ENCODE peak calls at places on chromosomes 1 and 21, in eight cellular contexts. H is PC-3, F is neural progenitor cell, M is GM23338, D is OCI-LY7, L is hepatocyte, S is SK-N-SH, G is HCT116. A is an unnamed sample.

GRCh38 chr1:229102741-229103480 is 168.0 kb upstream of the RAB4A start:
- DNase-seq in H (no peak), F (peak), M (peak), D (no peak), L (no peak), S (no peak), G (no peak), A (no peak)

GRCh38 chr1:30450818-30451233 is 272.6 kb downstream of the MATN1 start:
- DNase-seq in H (no peak), F (no peak), M (no peak), D (no peak), L (no peak), S (peak), G (no peak), A (no peak)

GRCh38 chr1:25918615-25919014 is 12.4 kb upstream of the STMN1 start:
- DNase-seq in H (no peak), F (no peak), M (peak), D (no peak), L (no peak), S (no peak), G (no peak), A (no peak)

GRCh38 chr1:27634166-27634981 is 611 bp downstream of the FGR start:
- DNase-seq in H (no peak), F (peak), M (peak), D (no peak), L (peak), S (peak), G (no peak), A (no peak)

GRCh38 chr1:30382496-30382895 is 340.9 kb downstream of the MATN1 start:
- DNase-seq in H (no peak), F (no peak), M (no peak), D (no peak), L (no peak), S (no peak), G (no peak), A (no peak)

GRCh38 chr1:204366759-204367158 is 7.0 kb upstream of the PLEKHA6 start:
- DNase-seq in H (peak), F (peak), M (peak), D (peak), L (no peak), S (peak), G (no peak), A (peak)

GRCh38 chr1:208332774-208333126 is 88.6 kb upstream of the PLXNA2 start:
- DNase-seq in H (no peak), F (no peak), M (no peak), D (no peak), L (peak), S (no peak), G (no peak), A (no peak)

GRCh38 chr1:85628791-85629531 is 48.4 kb downstream of the CCN1 start:
- DNase-seq in H (peak), F (peak), M (peak), D (no peak), L (peak), S (no peak), G (peak), A (no peak)

GRCh38 chr1:216221260-216221700 is 202.0 kb downstream of the USH2A start:
- DNase-seq in H (peak), F (peak), M (peak), D (peak), L (peak), S (peak), G (peak), A (peak)

GRCh38 chr1:109918077-109918606 is 7.5 kb downstream of the CSF1 start:
- DNase-seq in H (no peak), F (no peak), M (peak), D (peak), L (no peak), S (no peak), G (no peak), A (no peak)

GRCh38 chr1:38455829-38456563 is 403.6 kb downstream of the RRAGC start:
- DNase-seq in H (no peak), F (no peak), M (no peak), D (no peak), L (no peak), S (no peak), G (no peak), A (no peak)

GRCh38 chr1:26327956-26328362 is 10.2 kb downstream of the CD52 start:
- DNase-seq in H (no peak), F (no peak), M (no peak), D (peak), L (no peak), S (no peak), G (no peak), A (no peak)

GRCh38 chr21:33396966-33397365 is 6.2 kb upstream of the IFNGR2 start:
- DNase-seq in H (no peak), F (no peak), M (no peak), D (no peak), L (peak), S (no peak), G (no peak), A (no peak)

GRCh38 chr1:181094813-181095212 is 6.3 kb downstream of the IER5 start:
- DNase-seq in H (no peak), F (peak), M (peak), D (no peak), L (peak), S (no peak), G (no peak), A (no peak)

GRCh38 chr1:248630551-248630950 is 4.3 kb downstream of the OR2T11 start:
- DNase-seq in H (no peak), F (no peak), M (no peak), D (no peak), L (no peak), S (no peak), G (no peak), A (no peak)

DNA sequence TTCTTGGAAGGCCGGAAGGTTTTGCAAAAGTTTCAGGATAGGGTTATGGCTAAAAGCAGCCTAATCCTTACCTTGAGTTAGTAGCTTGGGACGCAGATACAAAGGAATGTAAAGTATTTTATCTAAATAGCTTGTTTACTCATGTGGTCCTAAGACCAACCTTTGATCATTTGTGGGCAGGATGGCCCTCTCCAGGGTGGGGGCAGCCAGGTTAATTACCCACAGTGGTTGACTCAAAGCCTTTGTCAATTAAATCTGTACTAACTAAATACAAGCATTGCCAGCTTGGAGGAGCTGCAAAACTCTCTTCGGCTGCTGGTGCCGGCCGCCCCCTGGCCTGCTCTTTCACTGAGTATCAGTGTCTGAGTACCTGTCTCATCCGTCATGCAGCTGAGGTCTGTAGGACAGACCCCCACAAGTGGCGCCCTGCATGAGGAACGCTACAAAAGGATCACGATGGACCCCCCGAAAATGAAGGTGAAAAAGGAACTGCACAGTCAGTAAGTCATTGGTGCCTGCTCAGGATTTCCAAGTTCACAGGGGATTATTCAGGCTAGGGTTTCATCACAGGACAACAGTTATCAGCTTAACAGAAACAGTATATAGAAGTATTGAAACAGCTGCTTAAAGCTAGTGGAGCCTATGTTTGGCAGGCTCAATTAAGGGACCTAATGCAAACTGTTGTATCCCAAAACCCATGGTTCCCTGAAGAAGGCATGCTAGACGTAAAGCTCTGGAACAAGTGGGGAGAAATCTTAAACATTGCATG is 212.5 kb upstream of the MAP1LC3C start:
- DNase-seq in H (no peak), F (peak), M (peak), D (no peak), L (peak), S (no peak), G (no peak), A (no peak)
- TF ChIP-seq CTCF in H (no peak), F (no peak), M (no peak), D (no peak), L (no peak), S (no peak), G (no peak), A (no peak)

DNA sequence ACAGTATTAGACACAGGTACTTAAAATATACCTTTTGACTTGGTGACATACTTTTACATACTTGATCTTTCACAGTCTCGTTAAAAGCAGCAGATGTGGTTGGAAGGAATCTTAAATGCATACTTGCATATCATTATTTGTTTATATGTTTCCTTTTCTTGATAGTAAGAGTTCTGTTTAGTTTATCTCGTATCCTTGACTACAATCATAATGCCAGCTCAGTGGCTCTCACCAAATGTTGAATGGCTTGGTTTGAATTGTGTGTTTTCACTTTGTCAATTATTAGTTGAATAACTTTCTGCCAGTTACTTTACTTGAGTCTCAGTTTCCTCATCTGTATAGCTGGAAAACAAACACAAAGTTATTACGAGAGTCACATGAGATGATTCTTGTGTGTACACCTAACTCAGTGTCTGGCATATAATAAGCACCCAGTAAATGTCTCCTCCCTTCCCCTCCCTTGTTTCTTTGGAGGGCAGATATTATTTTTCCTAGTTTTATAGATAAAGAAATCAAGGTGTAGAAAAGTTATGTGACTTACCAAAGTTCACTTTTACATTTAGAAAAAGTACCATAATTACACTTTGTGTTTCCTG is 131.6 kb upstream of the IVNS1ABP start:
- DNase-seq in H (no peak), F (no peak), M (no peak), D (no peak), L (no peak), S (no peak), G (no peak), A (no peak)
- TF ChIP-seq EZH2phosphoT487 in H (no peak), F (no peak), M (no peak), D (no peak), L (no peak), S (no peak), G (no peak), A (no peak)

DNA sequence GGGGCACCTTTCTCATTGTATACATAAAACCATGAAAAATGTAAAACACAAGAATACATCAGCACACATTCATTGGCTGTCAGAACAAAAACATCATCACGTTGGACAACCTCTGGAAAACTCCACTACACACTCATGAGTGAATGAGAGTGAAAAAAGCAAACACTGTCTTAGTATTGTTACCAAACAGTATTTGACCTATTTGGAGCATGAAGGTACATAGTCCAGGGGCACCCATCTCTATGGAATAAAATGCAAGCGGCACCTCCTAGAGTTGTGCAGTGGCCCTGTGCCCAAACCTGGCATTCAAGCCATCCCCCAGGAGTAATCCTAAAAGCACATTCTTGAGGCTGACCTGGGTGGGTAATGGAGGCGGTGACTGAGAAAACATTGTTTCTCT is 67.0 kb upstream of the SOD1 start:
- DNase-seq in H (no peak), F (no peak), M (no peak), D (no peak), L (no peak), S (no peak), G (no peak), A (no peak)
- TF ChIP-seq CTCF in H (no peak), F (no peak), M (no peak), D (no peak), L (no peak), S (no peak), G (no peak), A (no peak)

GRCh38 chr1:177351361-177352108 is 180.8 kb downstream of the BRINP2 start:
- DNase-seq in H (no peak), F (peak), M (peak), D (no peak), L (peak), S (no peak), G (no peak), A (no peak)
- TF ChIP-seq EZH2phosphoT487 in H (no peak), F (no peak), M (no peak), D (no peak), L (no peak), S (no peak), G (no peak), A (no peak)

DNA sequence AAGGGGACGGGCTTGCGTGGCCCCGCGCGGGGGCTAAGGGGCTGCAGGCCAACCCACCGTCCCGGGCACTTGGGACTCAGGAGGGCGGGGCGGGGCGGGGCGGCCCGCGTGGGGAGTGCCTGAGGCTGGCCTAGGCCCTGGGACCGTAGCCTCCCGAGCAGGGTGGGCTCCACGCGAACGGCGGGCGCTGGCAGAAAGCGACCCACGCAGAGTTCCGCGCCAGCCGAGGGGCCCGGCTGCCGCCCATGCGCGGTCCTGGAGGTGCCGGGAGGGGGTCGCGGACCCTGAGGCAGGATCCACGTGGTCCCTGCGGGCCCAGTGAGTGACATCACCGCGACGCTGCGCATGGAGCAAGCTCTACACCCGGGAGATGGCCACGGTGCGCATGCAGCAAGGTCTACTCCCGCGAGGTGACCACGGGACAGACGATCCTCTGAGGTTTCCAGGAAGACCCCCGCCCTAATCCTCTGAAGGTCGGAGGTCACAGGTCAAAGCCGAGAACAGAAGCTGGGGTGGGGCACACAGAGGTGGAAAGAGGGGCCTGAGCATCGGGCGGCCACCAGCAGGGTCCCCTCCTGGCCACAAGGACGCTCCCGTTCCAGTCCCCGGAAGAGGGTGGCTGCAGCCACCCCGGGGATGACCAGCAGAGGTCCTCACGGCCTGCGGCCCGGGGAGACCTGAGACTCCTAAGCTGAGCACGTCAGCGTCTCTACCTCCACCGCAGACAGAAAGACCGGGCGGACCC is 13.5 kb upstream of the SLC19A1 start:
- DNase-seq in H (peak), F (peak), M (peak), D (peak), L (peak), S (peak), G (peak), A (peak)
- TF ChIP-seq CTCF in H (peak), F (peak), M (peak), D (peak), L (peak), S (peak), G (peak), A (peak)

GRCh38 chr1:235864965-235865525 is 1.7 kb downstream of the LYST start:
- DNase-seq in H (no peak), F (no peak), M (no peak), D (no peak), L (no peak), S (no peak), G (no peak), A (no peak)

GRCh38 chr1:235867903-235868469 is 1.3 kb upstream of the LYST start:
- DNase-seq in H (no peak), F (no peak), M (no peak), D (peak), L (no peak), S (no peak), G (no peak), A (peak)

GRCh38 chr1:235866913-235867850 is 476 bp upstream of the LYST start:
- DNase-seq in H (peak), F (peak), M (peak), D (peak), L (peak), S (peak), G (peak), A (peak)

GRCh38 chr1:235865565-235866206 is 1.0 kb downstream of the LYST start:
- DNase-seq in H (no peak), F (no peak), M (no peak), D (no peak), L (no peak), S (no peak), G (no peak), A (no peak)

DNA sequence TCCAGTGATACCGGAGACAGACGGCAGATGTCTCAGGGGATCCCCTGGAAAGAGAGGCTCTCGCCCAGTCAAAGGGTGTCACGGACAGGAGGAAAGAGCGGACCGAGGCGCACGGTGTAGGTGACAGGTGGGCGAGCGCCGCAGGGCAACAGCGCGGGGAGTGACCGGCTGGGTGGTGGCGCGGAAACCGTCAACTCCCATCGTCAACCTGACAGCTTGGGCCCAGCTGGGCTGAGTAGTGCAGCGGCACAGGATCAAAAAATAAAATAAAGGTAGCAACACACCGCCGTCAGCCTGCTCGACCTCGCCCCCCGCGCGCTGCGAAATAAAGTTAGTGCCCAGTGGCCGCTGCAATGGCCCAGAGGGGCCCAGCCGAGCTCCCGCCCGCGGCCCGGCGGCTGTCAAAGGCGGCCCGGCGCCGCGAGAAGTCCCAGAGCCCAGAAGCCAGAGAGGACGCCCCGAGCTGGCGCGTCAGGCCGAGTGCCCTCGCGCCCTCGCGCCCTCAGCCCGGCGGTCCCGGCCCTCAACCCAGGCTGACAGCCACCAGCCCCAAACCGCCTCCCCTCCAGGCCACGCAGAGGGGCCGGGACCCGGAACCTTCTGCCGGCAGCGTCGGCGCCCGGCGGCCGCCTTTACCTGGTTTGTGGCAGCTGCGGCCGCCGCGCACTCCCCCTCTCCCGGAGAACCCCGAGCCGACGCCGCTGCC is at the start of gene LYST:
- DNase-seq in H (peak), F (peak), M (peak), D (peak), L (peak), S (peak), G (no peak), A (peak)
- TF ChIP-seq EZH2phosphoT487 in H (no peak), F (no peak), M (no peak), D (no peak), L (no peak), S (no peak), G (no peak), A (no peak)

GRCh38 chr1:150535511-150536281 is 13.5 kb upstream of the ADAMTSL4 start:
- DNase-seq in H (no peak), F (peak), M (no peak), D (no peak), L (peak), S (no peak), G (no peak), A (no peak)

GRCh38 chr1:150532860-150533259 is 16.3 kb upstream of the ADAMTSL4 start:
- DNase-seq in H (no peak), F (no peak), M (no peak), D (no peak), L (no peak), S (no peak), G (no peak), A (no peak)

GRCh38 chr1:150534002-150534401 is 15.2 kb upstream of the ADAMTSL4 start:
- DNase-seq in H (no peak), F (no peak), M (no peak), D (no peak), L (no peak), S (no peak), G (no peak), A (no peak)

GRCh38 chr1:150536836-150537731 is 12.1 kb upstream of the ADAMTSL4 start:
- DNase-seq in H (no peak), F (no peak), M (no peak), D (no peak), L (no peak), S (no peak), G (no peak), A (no peak)

DNA sequence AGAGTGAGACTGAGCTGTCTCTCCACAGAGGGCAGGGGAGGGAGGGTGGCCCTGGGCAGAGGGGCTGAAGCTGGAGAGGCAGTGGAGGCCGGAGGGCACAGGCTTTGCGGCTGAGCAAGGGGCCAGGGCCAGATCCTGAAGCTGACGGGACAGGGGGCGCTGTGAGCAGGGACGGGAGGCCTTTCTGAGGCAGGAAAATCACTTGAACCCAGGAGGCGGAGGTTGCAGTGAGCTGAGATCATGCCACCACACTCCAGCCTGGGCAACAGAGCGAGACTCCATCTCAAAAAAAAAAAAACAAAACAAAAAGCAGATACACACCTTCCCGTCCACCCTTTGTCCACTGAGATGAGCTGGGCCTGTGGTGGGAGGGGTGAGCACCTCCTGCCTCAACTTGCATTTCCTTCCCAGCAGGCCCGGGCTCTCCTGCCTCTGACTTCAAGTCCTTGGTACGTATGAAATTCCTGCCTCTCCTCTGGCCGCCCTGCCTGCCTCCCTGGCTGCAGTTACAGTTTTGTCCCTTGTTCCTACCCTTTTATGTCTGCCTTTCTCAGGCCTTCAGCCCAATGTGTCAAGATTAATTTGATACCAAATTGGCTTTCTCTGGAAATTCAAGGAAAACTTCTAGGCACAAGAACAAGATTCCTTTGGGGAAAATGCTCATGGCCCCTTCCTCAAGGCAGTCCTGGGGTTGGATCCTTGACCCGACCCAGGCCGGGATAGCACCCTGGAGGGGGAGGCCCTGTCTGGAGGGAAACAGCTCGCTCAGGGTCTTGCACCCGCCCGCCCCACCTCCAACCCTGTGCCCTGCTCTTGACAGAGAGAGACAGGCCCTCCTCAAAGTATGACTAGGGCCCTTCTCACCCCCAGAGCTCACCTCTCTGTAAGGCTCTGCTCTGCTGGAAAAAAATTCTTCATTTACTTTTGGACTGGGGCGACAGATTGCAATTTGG is 11.2 kb upstream of the ADAMTSL4 start:
- DNase-seq in H (no peak), F (peak), M (peak), D (no peak), L (peak), S (no peak), G (no peak), A (no peak)
- TF ChIP-seq CTCF in H (peak), F (peak), M (peak), D (peak), L (no peak), S (no peak), G (peak), A (no peak)